ENCODE peak calls at places on chromosomes 4 and X, in four cellular contexts. One of them, this sample, is unnamed.

GRCh38 chrX:121504148-121504547 is 456.7 kb downstream of the GLUD2 start:
- DNase-seq in NCI-H2081: no peak
- DNase-seq in stimulated activated CD4-positive, alpha-beta T cell treated with anti-CD3 and anti-CD28 coated beads, Interleukin-12 subunit alpha, Interleukin-12 subunit beta, amount 100 ng/mL, for 24 hours: no peak
- DNase-seq in GM20000: no peak
- DNase-seq in this sample: no peak

GRCh38 chrX:18012974-18013373 is 151.9 kb upstream of the RAI2 start:
- DNase-seq in NCI-H2081: no peak
- DNase-seq in stimulated activated CD4-positive, alpha-beta T cell treated with anti-CD3 and anti-CD28 coated beads, Interleukin-12 subunit alpha, Interleukin-12 subunit beta, amount 100 ng/mL, for 24 hours: no peak
- DNase-seq in GM20000: no peak
- DNase-seq in this sample: no peak

GRCh38 chr4:137310593-137311490 is 221.5 kb downstream of the PCDH18 start:
- DNase-seq in NCI-H2081: no peak
- DNase-seq in stimulated activated CD4-positive, alpha-beta T cell treated with anti-CD3 and anti-CD28 coated beads, Interleukin-12 subunit alpha, Interleukin-12 subunit beta, amount 100 ng/mL, for 24 hours: no peak
- DNase-seq in GM20000: no peak
- DNase-seq in this sample: peak

GRCh38 chr4:176549161-176549865 is 229.5 kb downstream of the SPCS3 start:
- DNase-seq in NCI-H2081: no peak
- DNase-seq in stimulated activated CD4-positive, alpha-beta T cell treated with anti-CD3 and anti-CD28 coated beads, Interleukin-12 subunit alpha, Interleukin-12 subunit beta, amount 100 ng/mL, for 24 hours: no peak
- DNase-seq in GM20000: no peak
- DNase-seq in this sample: peak

GRCh38 chrX:24479924-24480722 is 15.0 kb downstream of the PDK3 start:
- DNase-seq in NCI-H2081: no peak
- DNase-seq in stimulated activated CD4-positive, alpha-beta T cell treated with anti-CD3 and anti-CD28 coated beads, Interleukin-12 subunit alpha, Interleukin-12 subunit beta, amount 100 ng/mL, for 24 hours: peak
- DNase-seq in GM20000: peak
- DNase-seq in this sample: no peak

GRCh38 chr4:146235654-146236570 is 21.6 kb downstream of the REELD1 start:
- DNase-seq in NCI-H2081: no peak
- DNase-seq in stimulated activated CD4-positive, alpha-beta T cell treated with anti-CD3 and anti-CD28 coated beads, Interleukin-12 subunit alpha, Interleukin-12 subunit beta, amount 100 ng/mL, for 24 hours: no peak
- DNase-seq in GM20000: no peak
- DNase-seq in this sample: peak

GRCh38 chrX:38891641-38892413 is 90.6 kb downstream of the MID1IP1 start:
- DNase-seq in NCI-H2081: no peak
- DNase-seq in stimulated activated CD4-positive, alpha-beta T cell treated with anti-CD3 and anti-CD28 coated beads, Interleukin-12 subunit alpha, Interleukin-12 subunit beta, amount 100 ng/mL, for 24 hours: no peak
- DNase-seq in GM20000: peak
- DNase-seq in this sample: no peak

GRCh38 chr4:47287735-47288134 is 175.8 kb downstream of the COMMD8 start:
- DNase-seq in NCI-H2081: no peak
- DNase-seq in stimulated activated CD4-positive, alpha-beta T cell treated with anti-CD3 and anti-CD28 coated beads, Interleukin-12 subunit alpha, Interleukin-12 subunit beta, amount 100 ng/mL, for 24 hours: no peak
- DNase-seq in GM20000: peak
- DNase-seq in this sample: no peak

GRCh38 chr4:77021614-77022089 is 54.1 kb downstream of the CCNI start:
- DNase-seq in NCI-H2081: no peak
- DNase-seq in stimulated activated CD4-positive, alpha-beta T cell treated with anti-CD3 and anti-CD28 coated beads, Interleukin-12 subunit alpha, Interleukin-12 subunit beta, amount 100 ng/mL, for 24 hours: no peak
- DNase-seq in GM20000: no peak
- DNase-seq in this sample: peak

GRCh38 chr4:145566767-145567166 is 52.4 kb upstream of the MMAA start:
- DNase-seq in NCI-H2081: no peak
- DNase-seq in stimulated activated CD4-positive, alpha-beta T cell treated with anti-CD3 and anti-CD28 coated beads, Interleukin-12 subunit alpha, Interleukin-12 subunit beta, amount 100 ng/mL, for 24 hours: no peak
- DNase-seq in GM20000: no peak
- DNase-seq in this sample: no peak

GRCh38 chr4:44927361-44928061 is 201.2 kb upstream of the GNPDA2 start:
- DNase-seq in NCI-H2081: peak
- DNase-seq in stimulated activated CD4-positive, alpha-beta T cell treated with anti-CD3 and anti-CD28 coated beads, Interleukin-12 subunit alpha, Interleukin-12 subunit beta, amount 100 ng/mL, for 24 hours: no peak
- DNase-seq in GM20000: peak
- DNase-seq in this sample: peak

GRCh38 chr4:125244848-125245450 is 69.8 kb upstream of the FAT4 start:
- DNase-seq in NCI-H2081: peak
- DNase-seq in stimulated activated CD4-positive, alpha-beta T cell treated with anti-CD3 and anti-CD28 coated beads, Interleukin-12 subunit alpha, Interleukin-12 subunit beta, amount 100 ng/mL, for 24 hours: no peak
- DNase-seq in GM20000: no peak
- DNase-seq in this sample: peak

GRCh38 chrX:102155806-102156179 is at the start of gene BEX5:
- DNase-seq in NCI-H2081: peak
- DNase-seq in stimulated activated CD4-positive, alpha-beta T cell treated with anti-CD3 and anti-CD28 coated beads, Interleukin-12 subunit alpha, Interleukin-12 subunit beta, amount 100 ng/mL, for 24 hours: no peak
- DNase-seq in GM20000: peak
- DNase-seq in this sample: no peak

GRCh38 chrX:105821471-105822081 is 763 bp upstream of the NRK start:
- DNase-seq in NCI-H2081: no peak
- DNase-seq in stimulated activated CD4-positive, alpha-beta T cell treated with anti-CD3 and anti-CD28 coated beads, Interleukin-12 subunit alpha, Interleukin-12 subunit beta, amount 100 ng/mL, for 24 hours: no peak
- DNase-seq in GM20000: no peak
- DNase-seq in this sample: no peak